ENCODE peak calls at places on chromosomes 11 and 22, in eight cellular contexts. F, M, W, T, Z, I, K and J are unnamed samples.

GRCh38 chr11:1299621-1300020 is 9.8 kb downstream of the TOLLIP start:
- DNase-seq in F (peak; percentile 8), M (no peak), W (no peak), K (no peak), Z (no peak), T (no peak), I (no peak), J (no peak)

GRCh38 chr22:49079743-49080500 is 747.8 kb downstream of the BRD1 start:
- DNase-seq in T (no peak), M (no peak), F (no peak), I (no peak), K (no peak), W (no peak), Z (no peak), J (no peak)

GRCh38 chr11:57321996-57322880 is 2.5 kb downstream of the TNKS1BP1 start:
- DNase-seq in K (no peak), M (peak; percentile 93), I (peak; percentile 90), W (no peak), Z (no peak), T (peak; percentile 95), F (peak; percentile 95), J (peak; percentile 73)

GRCh38 chr11:67581469-67581868 is 2.1 kb upstream of the GSTP1 start:
- DNase-seq in M (no peak), W (no peak), Z (no peak), T (no peak), I (no peak), K (no peak), F (no peak), J (peak; percentile 95)

GRCh38 chr22:21455334-21456089 is 11.7 kb upstream of the TMEM191C start:
- DNase-seq in M (no peak), Z (no peak), T (no peak), W (no peak), F (no peak), I (no peak), K (no peak), J (no peak)

GRCh38 chr11:129959687-129960086 is 42.9 kb downstream of the PRDM10 start:
- DNase-seq in K (peak; percentile 56), Z (no peak), F (no peak), W (no peak), M (no peak), I (no peak), T (no peak), J (no peak)

GRCh38 chr11:43687120-43687791 is 6.7 kb downstream of the HSD17B12 start:
- DNase-seq in I (no peak), M (peak; percentile 23), T (no peak), W (no peak), Z (no peak), K (no peak), F (no peak), J (no peak)

GRCh38 chr11:118217575-118217974 is 7.2 kb downstream of the JAML start:
- DNase-seq in Z (peak; percentile 66), K (no peak), I (no peak), M (no peak), W (no peak), F (no peak), T (no peak), J (no peak)

GRCh38 chr11:32006799-32007388 is 84.0 kb upstream of the RCN1 start:
- DNase-seq in M (peak; percentile 71), F (no peak), K (peak; percentile 37), W (no peak), Z (peak; percentile 34), T (peak; percentile 46), I (no peak), J (peak; percentile 19)

GRCh38 chr11:16982809-16983208 is 31.4 kb downstream of the PLEKHA7 start:
- DNase-seq in M (no peak), F (no peak), W (no peak), K (no peak), T (no peak), Z (no peak), I (no peak), J (no peak)

GRCh38 chr11:48052183-48053040 is 72.1 kb downstream of the PTPRJ start:
- DNase-seq in K (peak; percentile 47), Z (no peak), T (peak; percentile 62), I (peak; percentile 25), W (peak; percentile 53), M (peak; percentile 93), F (no peak), J (peak; percentile 15)

GRCh38 chr11:66687831-66688281 is 10.2 kb upstream of the RBM4B start:
- DNase-seq in M (no peak), K (no peak), T (no peak), F (no peak), I (no peak), Z (no peak), W (no peak), J (no peak)

GRCh38 chr22:43273902-43274484 is 69.2 kb downstream of the SCUBE1 start:
- DNase-seq in K (peak; percentile 55), I (no peak), Z (peak; percentile 49), M (peak; percentile 54), W (peak; percentile 41), F (no peak), T (peak; percentile 61), J (peak; percentile 69)

GRCh38 chr11:59898652-59899051 is 20.1 kb downstream of the OOSP3 start:
- DNase-seq in T (peak; percentile 14), W (no peak), Z (no peak), M (peak; percentile 84), I (no peak), F (no peak), K (no peak), J (no peak)

GRCh38 chr11:128095459-128096096 is 491.8 kb downstream of the ETS1 start:
- DNase-seq in W (no peak), Z (no peak), F (no peak), I (no peak), T (peak; percentile 45), K (peak; percentile 3), M (peak; percentile 88), J (no peak)

GRCh38 chr22:42376721-42377177 is 55.5 kb downstream of the NFAM1 start:
- DNase-seq in Z (no peak), M (no peak), W (no peak), K (no peak), F (peak; percentile 23), T (no peak), I (peak; percentile 58), J (peak; percentile 42)

GRCh38 chr11:24253237-24253760 is 243.6 kb upstream of the LUZP2 start:
- DNase-seq in F (no peak), W (no peak), T (no peak), Z (no peak), I (no peak), M (no peak), K (no peak), J (no peak)

GRCh38 chr11:117411736-117412135 is 84.1 kb downstream of the CEP164 start:
- DNase-seq in T (no peak), F (no peak), W (no peak), Z (no peak), I (no peak), M (no peak), K (no peak), J (no peak)

GRCh38 chr22:43174941-43175531 is 11.9 kb downstream of the TTLL12 start:
- DNase-seq in K (no peak), F (no peak), I (no peak), Z (no peak), W (no peak), T (no peak), M (no peak), J (no peak)

GRCh38 chr11:103077553-103077952 is 14.4 kb downstream of the DCUN1D5 start:
- DNase-seq in Z (no peak), I (no peak), W (no peak), M (no peak), T (no peak), K (no peak), F (no peak), J (no peak)
- H3K27ac ChIP-seq in Z (no peak overlapping the region), I (no peak overlapping the region), W (no peak overlapping the region), M (no peak overlapping the region), T (no peak overlapping the region), K (no peak overlapping the region), F (no peak overlapping the region), J (no peak overlapping the region)

DNA sequence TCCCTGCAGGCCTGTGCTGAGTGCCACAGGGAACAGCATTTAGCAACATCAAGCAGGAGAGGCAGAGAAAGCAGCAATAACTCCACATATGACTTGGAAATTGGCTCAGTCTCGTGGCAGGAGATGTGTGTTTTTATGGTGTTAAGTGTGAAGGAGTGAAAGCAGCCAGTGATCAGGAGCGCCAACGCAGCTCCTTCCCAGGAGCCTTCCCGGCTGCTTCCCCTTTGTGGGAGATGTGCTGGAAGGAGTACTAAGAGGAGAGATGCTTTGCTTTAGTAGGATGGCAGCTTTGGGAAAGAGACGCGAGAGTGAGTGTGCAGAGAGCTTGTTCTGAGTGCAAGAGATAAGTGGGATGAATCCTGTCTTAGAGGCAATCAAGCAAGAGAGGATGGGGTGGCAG is 54.7 kb upstream of the KIRREL3 start:
- DNase-seq in T (no peak), W (no peak), Z (no peak), K (no peak), F (no peak), I (no peak), M (no peak), J (no peak)
- H3K27ac ChIP-seq in T (no peak overlapping the region), W (no peak overlapping the region), Z (no peak overlapping the region), K (no peak overlapping the region), F (no peak overlapping the region), I (no peak overlapping the region), M (no peak overlapping the region), J (no peak overlapping the region)

GRCh38 chr22:50306753-50307749 is at the start of gene PLXNB2:
- DNase-seq in W (no peak), M (peak; percentile 72), F (peak; percentile 81), T (peak; percentile 77), Z (no peak), I (peak; percentile 85), K (no peak), J (peak; percentile 77)
- H3K27ac ChIP-seq in W (no peak within 1 kb of the TSS), M (peak within 1 kb of the TSS; percentile 99), F (peak within 1 kb of the TSS; percentile 92), T (peak within 1 kb of the TSS; percentile 98), Z (no peak within 1 kb of the TSS), I (peak within 1 kb of the TSS; percentile 92), K (peak within 1 kb of the TSS; percentile 46), J (peak within 1 kb of the TSS; percentile 65)

GRCh38 chr11:131840542-131840941 is 470.1 kb downstream of the NTM start:
- DNase-seq in M (no peak), K (no peak), W (no peak), F (no peak), Z (no peak), I (no peak), T (no peak), J (no peak)

GRCh38 chr11:131837562-131837961 is 467.1 kb downstream of the NTM start:
- DNase-seq in T (no peak), K (no peak), W (no peak), Z (no peak), M (no peak), I (no peak), F (no peak), J (no peak)

GRCh38 chr11:131838016-131838415 is 467.6 kb downstream of the NTM start:
- DNase-seq in M (no peak), I (no peak), Z (no peak), T (no peak), K (no peak), F (no peak), W (no peak), J (no peak)

GRCh38 chr11:131841028-131841427 is 470.6 kb downstream of the NTM start:
- DNase-seq in Z (no peak), K (no peak), T (no peak), W (no peak), I (no peak), M (no peak), F (no peak), J (no peak)

DNA sequence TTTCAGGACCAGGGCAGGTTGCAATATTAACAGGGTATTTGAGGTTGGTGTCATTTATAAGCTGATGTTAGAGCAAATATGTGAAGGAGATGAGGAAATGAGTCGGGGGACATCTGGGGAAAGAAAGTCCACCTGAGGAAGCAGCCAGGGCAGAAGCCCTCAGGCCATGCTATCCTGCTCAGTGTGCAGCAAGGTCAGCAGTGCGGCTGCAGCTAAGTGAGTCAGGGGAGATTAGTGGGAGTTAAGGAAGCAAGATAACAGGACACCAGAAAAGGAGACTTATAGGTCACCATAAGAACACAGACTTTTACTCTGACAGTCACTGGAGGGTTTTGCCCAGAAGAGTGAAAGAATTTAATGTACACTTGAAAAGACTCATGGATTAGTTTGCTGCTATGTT is 468.9 kb downstream of the NTM start:
- DNase-seq in M (no peak), T (no peak), K (no peak), F (no peak), W (no peak), I (no peak), Z (no peak), J (no peak)
- H3K27ac ChIP-seq in M (no peak overlapping the region), T (no peak overlapping the region), K (no peak overlapping the region), F (no peak overlapping the region), W (no peak overlapping the region), I (no peak overlapping the region), Z (no peak overlapping the region), J (no peak overlapping the region)